ENCODE peak calls at places on chromosomes 12 and 14, in five cellular contexts. L is body of pancreas, B is HCT116, F is gastrocnemius medialis, K is ascending aorta. N is an unnamed sample.

GRCh38 chr12:107515446-107515958 is 170.1 kb upstream of the PWP1 start:
- DNase-seq in L (peak), B (peak), F (peak), K (peak), N (peak)

GRCh38 chr12:6769003-6769389 is 2.8 kb downstream of the PTMS start:
- DNase-seq in L (peak), B (no peak), F (no peak), K (no peak), N (no peak)

GRCh38 chr12:2879853-2880252 is 2.8 kb downstream of the RHNO1 start:
- DNase-seq in L (no peak), B (no peak), F (no peak), K (no peak), N (no peak)

GRCh38 chr12:93682846-93683261 is 5.7 kb downstream of the CRADD start:
- DNase-seq in L (no peak), B (no peak), F (no peak), K (no peak), N (no peak)

GRCh38 chr12:87930033-87930432 is 99.2 kb downstream of the C12orf50 start:
- DNase-seq in L (no peak), B (no peak), F (no peak), K (no peak), N (peak)

GRCh38 chr12:32494676-32495075 is 95.3 kb downstream of the FGD4 start:
- DNase-seq in L (no peak), B (no peak), F (no peak), K (no peak), N (no peak)

GRCh38 chr14:61876362-61877049 is 114.3 kb downstream of the SNAPC1 start:
- DNase-seq in L (no peak), B (no peak), F (no peak), K (no peak), N (no peak)

GRCh38 chr12:81811066-81811777 is 52.1 kb upstream of the PPFIA2 start:
- DNase-seq in L (peak), B (no peak), F (no peak), K (no peak), N (no peak)

GRCh38 chr12:33547084-33547483 is 107.5 kb upstream of the SYT10 start:
- DNase-seq in L (no peak), B (no peak), F (no peak), K (no peak), N (no peak)

GRCh38 chr14:72599579-72600470 is 294.1 kb downstream of the DPF3 start:
- DNase-seq in L (no peak), B (no peak), F (no peak), K (no peak), N (no peak)

GRCh38 chr12:14774944-14775651 is 28.2 kb downstream of the WBP11 start:
- DNase-seq in L (peak), B (no peak), F (peak), K (no peak), N (no peak)

GRCh38 chr14:51922624-51923023 is 62.2 kb downstream of the GNG2 start:
- DNase-seq in L (no peak), B (no peak), F (no peak), K (no peak), N (no peak)

GRCh38 chr14:102629700-102630365 is 37.4 kb downstream of the RCOR1 start:
- DNase-seq in L (no peak), B (no peak), F (no peak), K (no peak), N (no peak)

GRCh38 chr14:82009076-82009475 is 475.4 kb upstream of the SEL1L start:
- DNase-seq in L (no peak), B (no peak), F (no peak), K (no peak), N (no peak)

GRCh38 chr12:1131811-1132224 is 140.8 kb downstream of the ERC1 start:
- DNase-seq in L (peak), B (no peak), F (peak), K (no peak), N (no peak)
- H3K27ac ChIP-seq in L (peak), B (no peak), F (peak), K (no peak), N (no peak)

GRCh38 chr14:93033039-93033982 is 82.4 kb downstream of the ITPK1 start:
- DNase-seq in L (no peak), B (no peak), F (no peak), K (no peak), N (no peak)

GRCh38 chr14:93031505-93032300 is 84.0 kb downstream of the ITPK1 start:
- DNase-seq in L (no peak), B (no peak), F (no peak), K (no peak), N (no peak)

GRCh38 chr14:93033983-93034670 is 81.6 kb downstream of the ITPK1 start:
- DNase-seq in L (no peak), B (no peak), F (no peak), K (no peak), N (no peak)

GRCh38 chr14:93030761-93031160 is 85.0 kb downstream of the ITPK1 start:
- DNase-seq in L (no peak), B (no peak), F (no peak), K (no peak), N (no peak)

GRCh38 chr14:93032301-93032929 is 83.3 kb downstream of the ITPK1 start:
- DNase-seq in L (no peak), B (no peak), F (no peak), K (no peak), N (no peak)
- H3K27ac ChIP-seq in L (no peak), B (no peak), F (no peak), K (no peak), N (no peak)

DNA sequence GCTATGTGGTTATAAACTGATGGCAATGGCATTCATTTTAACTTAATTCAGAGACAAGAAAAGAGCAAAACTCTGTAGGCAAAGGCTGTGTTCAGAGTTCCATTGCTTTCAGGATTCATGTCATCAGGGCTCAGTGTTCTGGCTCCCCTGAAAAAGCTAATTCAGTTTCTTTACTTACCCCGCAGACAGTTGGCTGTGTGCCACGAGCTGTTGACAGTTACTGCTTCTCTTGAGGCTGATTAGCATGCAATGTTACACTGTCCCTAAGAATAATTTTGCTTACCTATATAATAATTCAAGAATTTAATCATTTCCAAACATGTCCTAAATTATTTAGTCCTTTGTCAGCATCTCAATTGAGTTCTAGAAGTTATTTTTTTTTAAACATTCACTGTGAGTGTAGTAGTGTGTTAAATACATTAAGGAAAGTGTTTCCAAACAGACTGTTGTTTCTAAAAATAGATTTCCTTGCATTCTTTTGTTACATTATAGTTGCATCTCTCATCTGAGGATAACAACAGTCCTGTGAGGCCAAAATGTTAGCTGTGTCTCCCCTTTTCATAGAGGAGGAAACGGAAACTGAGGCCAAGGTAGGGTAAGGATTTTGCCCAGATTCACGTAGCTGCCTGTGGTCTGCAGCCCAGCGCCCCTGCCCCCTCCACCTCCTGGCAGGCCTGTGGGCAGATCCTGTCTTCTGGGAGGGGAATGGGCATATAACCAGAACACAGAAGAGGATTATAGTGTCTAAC is 98.6 kb downstream of the PELI2 start:
- DNase-seq in L (peak), B (no peak), F (peak), K (no peak), N (no peak)
- H3K27ac ChIP-seq in L (no peak), B (no peak), F (no peak), K (no peak), N (no peak)

DNA sequence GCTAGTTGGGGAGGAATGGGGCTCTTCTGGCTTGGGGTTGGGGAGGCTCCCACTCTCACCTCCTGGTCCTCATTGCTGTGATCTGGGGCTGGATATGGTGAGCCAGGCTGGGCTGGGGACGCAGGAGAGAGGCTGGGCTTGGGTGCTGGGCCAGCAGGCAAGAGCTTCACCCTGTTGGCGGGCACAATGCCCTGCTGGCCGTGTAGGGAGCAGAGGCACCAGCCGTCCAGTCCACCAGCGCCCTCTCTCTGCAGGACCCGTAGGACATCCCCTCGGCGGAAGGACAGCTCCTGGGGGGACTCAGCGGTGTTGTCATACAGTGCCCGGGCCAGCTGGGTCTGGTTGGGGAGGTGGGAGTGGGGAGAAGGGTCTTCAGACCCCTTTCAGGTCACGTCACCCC is 4.5 kb downstream of the EFS start:
- DNase-seq in L (no peak), B (no peak), F (no peak), K (no peak), N (no peak)
- H3K27ac ChIP-seq in L (no peak), B (no peak), F (no peak), K (no peak), N (no peak)

GRCh38 chr12:69688496-69689427 is 10.3 kb downstream of the BEST3 start:
- DNase-seq in L (peak), B (peak), F (peak), K (peak), N (peak)
- H3K27ac ChIP-seq in L (no peak), B (peak), F (peak), K (peak), N (peak)

GRCh38 chr12:86256169-86256568 is at the start of gene MGAT4C:
- DNase-seq in L (peak), B (no peak), F (no peak), K (no peak), N (no peak)
- H3K27ac ChIP-seq in L (no peak), B (no peak), F (no peak), K (no peak), N (no peak)

GRCh38 chr12:45708901-45709300 is 20.6 kb upstream of the ARID2 start:
- DNase-seq in L (no peak), B (no peak), F (no peak), K (no peak), N (no peak)

GRCh38 chr12:45704968-45705367 is 24.5 kb upstream of the ARID2 start:
- DNase-seq in L (no peak), B (no peak), F (no peak), K (no peak), N (no peak)

GRCh38 chr12:45707241-45707857 is 22.2 kb upstream of the ARID2 start:
- DNase-seq in L (no peak), B (no peak), F (no peak), K (no peak), N (no peak)

GRCh38 chr12:45705404-45705803 is 24.1 kb upstream of the ARID2 start:
- DNase-seq in L (no peak), B (no peak), F (no peak), K (no peak), N (no peak)

DNA sequence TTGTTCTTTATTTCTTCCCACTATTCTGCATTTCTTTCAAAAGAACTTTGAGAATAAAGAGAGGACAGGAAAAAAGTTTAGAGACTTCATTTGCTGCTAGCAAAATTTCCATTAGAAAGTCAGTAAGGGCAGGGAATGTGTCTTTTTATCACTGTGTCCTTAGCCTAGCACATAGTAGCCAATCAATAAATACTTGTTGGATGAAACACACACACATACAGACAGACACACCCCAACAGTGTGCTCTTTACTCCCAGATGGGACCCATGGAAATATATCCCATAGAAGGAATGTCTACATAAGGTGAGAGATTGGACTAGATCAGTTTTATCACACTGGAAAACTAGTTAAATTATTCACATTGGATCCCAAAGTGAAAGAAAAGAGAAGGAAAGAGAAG is 21.1 kb upstream of the ARID2 start:
- DNase-seq in L (no peak), B (no peak), F (no peak), K (no peak), N (no peak)
- H3K27ac ChIP-seq in L (no peak), B (no peak), F (no peak), K (no peak), N (no peak)

GRCh38 chr12:11631288-11631687 is 18.2 kb upstream of the ETV6 start:
- DNase-seq in L (no peak), B (no peak), F (no peak), K (no peak), N (no peak)

GRCh38 chr12:11635341-11635740 is 14.1 kb upstream of the ETV6 start:
- DNase-seq in L (no peak), B (no peak), F (no peak), K (no peak), N (peak)

GRCh38 chr12:11628353-11628752 is 21.1 kb upstream of the ETV6 start:
- DNase-seq in L (no peak), B (no peak), F (no peak), K (no peak), N (no peak)

GRCh38 chr12:11633968-11634367 is 15.5 kb upstream of the ETV6 start:
- DNase-seq in L (no peak), B (no peak), F (no peak), K (no peak), N (no peak)

GRCh38 chr12:11630046-11630706 is 19.3 kb upstream of the ETV6 start:
- DNase-seq in L (no peak), B (no peak), F (no peak), K (no peak), N (no peak)
- H3K27ac ChIP-seq in L (no peak), B (no peak), F (no peak), K (no peak), N (no peak)

N was measured in epithelial cell of prostate.